ENCODE peak calls at places on chromosomes 3 and 15, in four cellular contexts. One of them, this sample, is unnamed.

GRCh38 chr3:191244242-191244867 is 45.3 kb downstream of the OSTN start:
- DNase-seq in effector CD4-positive, alpha-beta T cell: no peak
- DNase-seq in activated naive CD8-positive, alpha-beta T cell treated with anti-CD3 and anti-CD28 coated beads for 36 hours: no peak
- DNase-seq in fibroblast of mammary gland: peak
- DNase-seq in this sample: peak

GRCh38 chr3:54970895-54971294 is 43.0 kb upstream of the LRTM1 start:
- DNase-seq in effector CD4-positive, alpha-beta T cell: no peak
- DNase-seq in activated naive CD8-positive, alpha-beta T cell treated with anti-CD3 and anti-CD28 coated beads for 36 hours: no peak
- DNase-seq in fibroblast of mammary gland: peak
- DNase-seq in this sample: no peak

GRCh38 chr15:43253431-43254403 is 13.0 kb downstream of the TGM5 start:
- DNase-seq in effector CD4-positive, alpha-beta T cell: peak
- DNase-seq in activated naive CD8-positive, alpha-beta T cell treated with anti-CD3 and anti-CD28 coated beads for 36 hours: peak
- DNase-seq in fibroblast of mammary gland: no peak
- DNase-seq in this sample: no peak

GRCh38 chr15:40064231-40064894 is 25.4 kb upstream of the SRP14 start:
- DNase-seq in effector CD4-positive, alpha-beta T cell: no peak
- DNase-seq in activated naive CD8-positive, alpha-beta T cell treated with anti-CD3 and anti-CD28 coated beads for 36 hours: no peak
- DNase-seq in fibroblast of mammary gland: peak
- DNase-seq in this sample: no peak

GRCh38 chr15:32029862-32030781 is at the start of gene CHRNA7:
- DNase-seq in effector CD4-positive, alpha-beta T cell: no peak
- DNase-seq in activated naive CD8-positive, alpha-beta T cell treated with anti-CD3 and anti-CD28 coated beads for 36 hours: peak
- DNase-seq in fibroblast of mammary gland: peak
- DNase-seq in this sample: no peak

GRCh38 chr3:154229217-154229590 is 95.1 kb downstream of the DHX36 start:
- DNase-seq in effector CD4-positive, alpha-beta T cell: no peak
- DNase-seq in activated naive CD8-positive, alpha-beta T cell treated with anti-CD3 and anti-CD28 coated beads for 36 hours: no peak
- DNase-seq in fibroblast of mammary gland: peak
- DNase-seq in this sample: no peak

GRCh38 chr3:164779816-164780215 is 298.5 kb downstream of the SI start:
- DNase-seq in effector CD4-positive, alpha-beta T cell: no peak
- DNase-seq in activated naive CD8-positive, alpha-beta T cell treated with anti-CD3 and anti-CD28 coated beads for 36 hours: no peak
- DNase-seq in fibroblast of mammary gland: no peak
- DNase-seq in this sample: no peak

GRCh38 chr15:60679256-60679655 is 200.3 kb upstream of the ICE2 start:
- DNase-seq in effector CD4-positive, alpha-beta T cell: no peak
- DNase-seq in activated naive CD8-positive, alpha-beta T cell treated with anti-CD3 and anti-CD28 coated beads for 36 hours: no peak
- DNase-seq in fibroblast of mammary gland: peak
- DNase-seq in this sample: no peak

GRCh38 chr3:79204351-79204750 is 563.4 kb downstream of the ROBO1 start:
- DNase-seq in effector CD4-positive, alpha-beta T cell: no peak
- DNase-seq in activated naive CD8-positive, alpha-beta T cell treated with anti-CD3 and anti-CD28 coated beads for 36 hours: no peak
- DNase-seq in fibroblast of mammary gland: no peak
- DNase-seq in this sample: no peak

GRCh38 chr3:136632625-136633081 is 119.5 kb downstream of the STAG1 start:
- DNase-seq in effector CD4-positive, alpha-beta T cell: no peak
- DNase-seq in activated naive CD8-positive, alpha-beta T cell treated with anti-CD3 and anti-CD28 coated beads for 36 hours: no peak
- DNase-seq in fibroblast of mammary gland: peak
- DNase-seq in this sample: no peak

GRCh38 chr15:66841953-66842681 is 140.1 kb downstream of the SMAD6 start:
- DNase-seq in effector CD4-positive, alpha-beta T cell: no peak
- DNase-seq in activated naive CD8-positive, alpha-beta T cell treated with anti-CD3 and anti-CD28 coated beads for 36 hours: no peak
- DNase-seq in fibroblast of mammary gland: peak
- DNase-seq in this sample: no peak

GRCh38 chr15:61661791-61662190 is 398.5 kb downstream of the VPS13C start:
- DNase-seq in effector CD4-positive, alpha-beta T cell: no peak
- DNase-seq in activated naive CD8-positive, alpha-beta T cell treated with anti-CD3 and anti-CD28 coated beads for 36 hours: no peak
- DNase-seq in fibroblast of mammary gland: peak
- DNase-seq in this sample: no peak